ENCODE peak calls at places on chromosomes 7 and 10, in eight cellular contexts. W is neural progenitor cell; R is uterus; A is Peyer's patch; G is heart right ventricle; Q is effector memory CD4-positive, alpha-beta T cell; N is spleen; H is GM23248. M is an unnamed sample. For H3K4me1, the result is how much of the 10 kb centered on the place peaks cover.

GRCh38 chr7:156732091-156732621 is 91.6 kb downstream of the RNF32 start:
- DNase-seq in W (no peak), R (no peak), A (no peak), G (no peak), Q (no peak), N (no peak), H (peak), M (no peak)

GRCh38 chr10:2541176-2541575 is 526.2 kb upstream of the PFKP start:
- DNase-seq in W (no peak), R (no peak), A (no peak), G (no peak), Q (no peak), N (no peak), H (no peak), M (no peak)

GRCh38 chr10:49446031-49446430 is 50.1 kb upstream of the DRGX start:
- DNase-seq in W (no peak), R (no peak), A (no peak), G (no peak), Q (no peak), N (no peak), H (peak), M (no peak)

GRCh38 chr10:78830062-78830974 is 238.4 kb upstream of the ZMIZ1 start:
- DNase-seq in W (no peak), R (no peak), A (no peak), G (no peak), Q (no peak), N (no peak), H (peak), M (no peak)

GRCh38 chr7:94781236-94781635 is 125.3 kb upstream of the SGCE start:
- DNase-seq in W (no peak), R (no peak), A (no peak), G (no peak), Q (no peak), N (no peak), H (no peak), M (no peak)

GRCh38 chr10:47047577-47048532 is 136.6 kb downstream of the PTPN20 start:
- DNase-seq in W (peak), R (peak), A (peak), G (peak), Q (peak), N (peak), H (peak), M (peak)

GRCh38 chr7:107506683-107507339 is 37.0 kb downstream of the GPR22 start:
- DNase-seq in W (no peak), R (no peak), A (peak), G (peak), Q (no peak), N (no peak), H (peak), M (no peak)

GRCh38 chr10:71594934-71595571 is 124.5 kb downstream of the C10orf105 start:
- DNase-seq in W (no peak), R (no peak), A (no peak), G (no peak), Q (no peak), N (no peak), H (no peak), M (no peak)

GRCh38 chr10:10527861-10528562 is 489.7 kb upstream of the CELF2 start:
- DNase-seq in W (no peak), R (no peak), A (no peak), G (no peak), Q (no peak), N (no peak), H (no peak), M (no peak)

GRCh38 chr7:25098096-25099046 is 26.7 kb downstream of the CYCS start:
- DNase-seq in W (peak), R (peak), A (peak), G (peak), Q (peak), N (peak), H (peak), M (peak)

GRCh38 chr7:28941633-28942032 is 16.5 kb downstream of the TRIL start:
- DNase-seq in W (no peak), R (no peak), A (no peak), G (no peak), Q (no peak), N (no peak), H (no peak), M (no peak)

GRCh38 chr7:17564678-17565209 is 266.3 kb downstream of the AHR start:
- DNase-seq in W (no peak), R (no peak), A (no peak), G (no peak), Q (no peak), N (no peak), H (peak), M (no peak)

GRCh38 chr10:21071001-21071673 is 174.0 kb upstream of the NEBL start:
- DNase-seq in W (no peak), R (no peak), A (no peak), G (no peak), Q (no peak), N (no peak), H (no peak), M (no peak)

GRCh38 chr10:7475954-7476353 is 65.1 kb upstream of the SFMBT2 start:
- DNase-seq in W (no peak), R (no peak), A (no peak), G (no peak), Q (no peak), N (no peak), H (no peak), M (no peak)

GRCh38 chr10:26790596-26790995 is 70.2 kb downstream of the ABI1 start:
- DNase-seq in W (no peak), R (no peak), A (no peak), G (no peak), Q (no peak), N (no peak), H (peak), M (no peak)

GRCh38 chr10:86017841-86018734 is 348.5 kb downstream of the GRID1 start:
- DNase-seq in W (no peak), R (no peak), A (no peak), G (peak), Q (no peak), N (no peak), H (no peak), M (peak)

GRCh38 chr10:72612203-72612826 is 13.6 kb downstream of the MICU1 start:
- DNase-seq in W (no peak), R (no peak), A (no peak), G (peak), Q (no peak), N (no peak), H (peak), M (no peak)

GRCh38 chr10:72616716-72617115 is 9.2 kb downstream of the MICU1 start:
- DNase-seq in W (no peak), R (no peak), A (no peak), G (peak), Q (no peak), N (no peak), H (no peak), M (no peak)

GRCh38 chr10:72615985-72616384 is 9.9 kb downstream of the MICU1 start:
- DNase-seq in W (no peak), R (no peak), A (no peak), G (no peak), Q (no peak), N (no peak), H (peak), M (no peak)

DNA sequence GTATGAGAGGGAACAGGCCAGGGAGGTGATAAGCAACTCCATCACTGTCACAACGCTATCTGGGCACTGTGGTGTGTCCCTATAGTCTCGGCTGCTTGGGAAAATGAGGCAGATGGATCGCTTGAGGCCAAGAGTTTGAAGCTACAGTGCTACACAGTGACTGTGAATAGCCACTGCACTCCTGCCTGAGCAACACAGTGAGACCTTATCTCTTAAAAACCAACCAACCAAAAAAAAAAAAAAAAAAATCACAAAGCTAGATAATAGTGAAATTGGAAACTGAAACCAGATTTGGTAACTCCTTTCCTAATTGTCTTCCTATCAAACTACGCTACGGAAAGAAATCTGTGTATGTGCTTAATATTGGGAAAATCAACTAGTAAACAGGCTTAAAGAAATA is 14.1 kb downstream of the MICU1 start:
- DNase-seq in W (no peak), R (no peak), A (no peak), G (no peak), Q (no peak), N (no peak), H (no peak), M (no peak)
- H3K4me1 ChIP-seq in W (under half), R (under half), A (under half), G (under half), Q (under half), N (under half), H (under half), M (under half)

DNA sequence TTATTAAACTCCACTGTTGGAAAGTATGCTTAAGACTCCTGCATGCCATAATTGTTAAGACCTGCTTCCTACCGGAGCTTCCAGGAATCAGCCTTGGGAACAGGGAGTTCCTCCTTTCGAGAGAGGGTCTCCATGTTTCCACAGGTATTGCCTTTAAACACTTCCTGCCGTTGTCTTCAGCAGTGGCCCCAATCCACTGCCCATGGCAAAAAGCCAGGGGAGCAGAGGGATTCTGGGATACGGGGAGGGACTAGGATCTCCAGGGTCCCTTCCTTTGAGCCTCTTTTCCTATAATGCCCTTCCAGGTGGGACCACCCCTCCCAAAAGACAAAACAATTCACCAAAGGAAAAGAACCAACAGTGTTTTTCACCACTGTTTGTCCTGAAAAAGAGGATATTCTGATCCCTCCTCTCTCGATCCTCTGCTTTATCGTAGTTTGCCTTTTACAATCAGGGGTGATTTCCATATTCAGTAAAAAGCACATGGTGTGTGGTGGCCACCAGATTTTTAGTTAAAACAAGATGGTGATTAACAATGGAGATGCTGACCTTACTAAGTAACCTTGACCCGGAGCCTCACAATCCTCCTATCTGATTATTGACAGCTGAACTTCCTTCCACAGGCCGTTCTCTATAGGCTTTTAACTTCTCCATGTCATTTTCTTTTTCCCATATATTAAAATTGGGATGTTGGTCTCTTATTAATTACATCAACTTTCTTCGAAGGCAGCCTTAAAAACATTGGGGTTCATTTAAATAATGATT is 36.0 kb downstream of the LRRC72 start:
- DNase-seq in W (no peak), R (no peak), A (no peak), G (no peak), Q (no peak), N (no peak), H (no peak), M (no peak)
- H3K4me1 ChIP-seq in W (under half), R (under half), A (under half), G (under half), Q (under half), N (under half), H (under half), M (under half)

GRCh38 chr10:93758911-93759410 is 1.2 kb downstream of the LGI1 start:
- DNase-seq in W (no peak), R (no peak), A (no peak), G (no peak), Q (no peak), N (no peak), H (peak), M (no peak)
- H3K4me1 ChIP-seq in W (half or more), R (under half), A (under half), G (under half), Q (under half), N (under half), H (under half), M (under half)

GRCh38 chr10:95278061-95278988 is 12.5 kb downstream of the PDLIM1 start:
- DNase-seq in W (peak), R (no peak), A (peak), G (no peak), Q (no peak), N (no peak), H (peak), M (peak)
- H3K4me1 ChIP-seq in W (under half), R (under half), A (under half), G (under half), Q (under half), N (half or more), H (half or more), M (half or more)

DNA sequence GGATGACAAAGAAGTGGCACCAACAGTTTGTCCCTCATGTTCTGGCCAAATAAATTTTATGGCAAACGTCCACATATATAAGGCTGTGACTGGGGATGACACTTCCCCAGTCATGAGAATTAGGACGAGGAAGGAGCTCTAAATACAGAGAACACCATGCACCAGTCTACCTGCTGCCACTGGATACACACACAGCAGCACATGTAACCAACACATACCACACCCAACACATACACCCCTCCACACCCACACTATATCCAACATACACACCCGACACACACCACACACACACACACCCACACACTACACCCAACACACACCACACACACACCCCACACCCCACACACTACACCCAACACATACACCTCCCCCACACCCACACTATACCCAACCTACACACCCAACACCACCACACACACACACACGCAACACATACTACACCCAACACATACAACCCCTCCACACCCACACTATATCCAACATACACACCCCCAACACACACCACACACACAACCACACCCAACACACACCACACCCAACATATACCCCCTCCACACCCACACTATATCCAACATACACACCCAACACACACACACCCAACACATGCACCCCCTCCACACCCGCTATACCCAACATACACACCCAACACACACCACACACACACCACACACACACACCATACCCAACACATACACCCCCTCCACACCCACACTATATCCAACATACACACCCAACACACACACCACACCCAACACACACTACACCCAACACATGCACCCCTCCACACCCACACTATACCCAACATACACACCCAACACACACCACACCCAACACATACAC is 74.1 kb downstream of the HIPK2 start:
- DNase-seq in W (no peak), R (no peak), A (peak), G (no peak), Q (no peak), N (no peak), H (no peak), M (no peak)
- H3K4me1 ChIP-seq in W (under half), R (under half), A (under half), G (under half), Q (under half), N (under half), H (under half), M (under half)

DNA sequence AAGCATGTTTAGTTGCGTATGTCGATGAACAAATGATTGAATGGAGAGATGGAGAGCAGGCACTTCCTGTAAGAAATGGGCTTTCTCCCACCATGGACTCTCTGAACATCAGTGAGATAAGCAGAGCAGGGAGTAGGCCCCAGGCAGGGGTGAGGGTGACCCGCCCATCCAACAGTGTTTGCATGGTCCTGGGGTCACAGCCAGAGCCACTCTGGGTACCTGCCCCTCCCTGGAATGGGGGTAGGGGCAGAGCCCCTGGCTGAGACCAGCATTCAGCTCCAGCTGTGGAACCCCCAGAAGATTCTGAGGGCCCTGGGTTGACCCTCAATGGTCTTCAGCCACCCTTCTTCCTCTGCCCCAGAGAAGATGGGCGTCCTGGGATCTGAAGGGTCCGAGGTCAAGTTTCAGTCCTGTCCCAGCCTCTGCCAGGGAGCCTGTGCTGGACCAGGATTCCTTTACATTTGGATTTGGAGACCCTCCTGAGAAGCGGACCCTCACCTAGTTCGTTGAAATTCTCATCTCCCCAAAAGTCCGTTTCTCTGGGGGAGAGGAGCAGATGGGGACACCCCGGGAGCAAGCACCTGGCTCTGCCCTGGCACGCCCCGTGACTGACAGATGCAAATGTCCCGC is 2.4 kb upstream of the FGF8 start:
- DNase-seq in W (no peak), R (no peak), A (peak), G (no peak), Q (no peak), N (no peak), H (no peak), M (no peak)
- H3K4me1 ChIP-seq in W (half or more), R (under half), A (under half), G (under half), Q (half or more), N (half or more), H (under half), M (under half)

M was measured in gastrocnemius medialis.